ENCODE peak calls at places on chromosomes 12 and 14, in ten cellular contexts. T is NCI-H510A treated with DMSO at 0.1 percent for 48 hours; N is HT-29; B is foreskin fibroblast; Y is WERI-Rb-1; I is IMR-90; P is Caki2; E is astrocyte of the spinal cord; C is retina; A is activated CD8-positive, alpha-beta memory T cell treated with anti-CD3 and anti-CD28 coated beads, Interleukin-2, amount 50 U/mL, for 4 hours. L is an unnamed sample.

GRCh38 chr12:131346578-131347344 is 364.1 kb upstream of the SFSWAP start:
- DNase-seq in N (no peak), Y (peak), A (no peak), P (no peak), T (no peak), I (no peak), E (no peak), C (no peak), B (no peak), L (no peak)

GRCh38 chr12:131834798-131835615 is 6.8 kb downstream of the MMP17 start:
- DNase-seq in Y (no peak), E (no peak), B (no peak), C (no peak), P (no peak), N (no peak), A (no peak), I (no peak), T (no peak), L (no peak)

GRCh38 chr12:103645202-103645601 is 58.1 kb downstream of the STAB2 start:
- DNase-seq in B (peak), Y (no peak), I (peak), P (no peak), C (no peak), T (no peak), E (peak), A (no peak), N (no peak), L (no peak)

GRCh38 chr12:99810718-99811593 is 163.4 kb downstream of the GARIN6 start:
- DNase-seq in B (no peak), A (no peak), C (peak), E (peak), P (peak), T (peak), Y (peak), N (peak), I (peak), L (no peak)

GRCh38 chr12:116659771-116660481 is 77.9 kb downstream of the SPRING1 start:
- DNase-seq in B (no peak), E (peak), P (peak), I (peak), A (no peak), C (no peak), T (peak), Y (no peak), N (no peak), L (no peak)

GRCh38 chr12:98369601-98370000 is 145.8 kb upstream of the TMPO start:
- DNase-seq in A (no peak), T (no peak), B (no peak), E (no peak), P (no peak), C (no peak), Y (no peak), N (no peak), I (no peak), L (no peak)

GRCh38 chr14:104204660-104205149 is 66.3 kb downstream of the KIF26A start:
- DNase-seq in C (no peak), E (no peak), Y (no peak), P (no peak), T (no peak), A (no peak), B (no peak), I (no peak), N (no peak), L (no peak)

GRCh38 chr14:65303185-65303901 is 109.2 kb upstream of the FUT8 start:
- DNase-seq in T (no peak), B (no peak), I (peak), N (no peak), C (peak), A (no peak), E (peak), P (no peak), Y (peak), L (no peak)

GRCh38 chr12:131862994-131863710 is 31.3 kb upstream of the ULK1 start:
- DNase-seq in Y (no peak), N (no peak), I (no peak), T (no peak), A (no peak), C (no peak), B (no peak), P (no peak), E (peak), L (no peak)

GRCh38 chr12:57165741-57166140 is 18.3 kb upstream of the LRP1-AS start:
- DNase-seq in B (no peak), I (no peak), N (peak), C (no peak), E (peak), P (peak), T (no peak), A (no peak), Y (no peak), L (no peak)

GRCh38 chr12:88960213-88960878 is 380.1 kb upstream of the KITLG start:
- DNase-seq in A (no peak), P (no peak), C (no peak), N (peak), B (no peak), E (peak), T (no peak), Y (no peak), I (peak), L (no peak)

GRCh38 chr14:91333640-91334039 is 84.0 kb downstream of the CCDC88C start:
- DNase-seq in E (no peak), P (no peak), B (no peak), T (no peak), A (no peak), C (no peak), I (no peak), Y (no peak), N (no peak), L (peak)

L was measured in GM10248.